ENCODE peak calls at places on chromosomes 3 and 15, in four cellular contexts. One of them, this sample, is unnamed.

GRCh38 chr3:148723591-148723990 is 25.9 kb downstream of the AGTR1 start:
- DNase-seq in RWPE1: no peak
- DNase-seq in spleen: no peak
- DNase-seq in left ventricle myocardium inferior: no peak
- DNase-seq in this sample: no peak

GRCh38 chr3:51958603-51959521 is 3.7 kb downstream of the GPR62 start:
- DNase-seq in RWPE1: no peak
- DNase-seq in spleen: no peak
- DNase-seq in left ventricle myocardium inferior: no peak
- DNase-seq in this sample: no peak

GRCh38 chr3:13254028-13254951 is 165.8 kb downstream of the NUP210 start:
- DNase-seq in RWPE1: no peak
- DNase-seq in spleen: no peak
- DNase-seq in left ventricle myocardium inferior: no peak
- DNase-seq in this sample: no peak

GRCh38 chr3:60579734-60580133 is 671.5 kb downstream of the FHIT start:
- DNase-seq in RWPE1: peak
- DNase-seq in spleen: no peak
- DNase-seq in left ventricle myocardium inferior: no peak
- DNase-seq in this sample: peak

GRCh38 chr3:89306535-89306934 is 199.1 kb downstream of the EPHA3 start:
- DNase-seq in RWPE1: no peak
- DNase-seq in spleen: no peak
- DNase-seq in left ventricle myocardium inferior: no peak
- DNase-seq in this sample: no peak

GRCh38 chr3:90092994-90093393 is 985.6 kb downstream of the EPHA3 start:
- DNase-seq in RWPE1: peak
- DNase-seq in spleen: no peak
- DNase-seq in left ventricle myocardium inferior: no peak
- DNase-seq in this sample: no peak

GRCh38 chr3:153173758-153174516 is 11.9 kb downstream of the RAP2B start:
- DNase-seq in RWPE1: no peak
- DNase-seq in spleen: no peak
- DNase-seq in left ventricle myocardium inferior: no peak
- DNase-seq in this sample: no peak

GRCh38 chr15:59177445-59177728 is 29.3 kb upstream of the LDHAL6B start:
- DNase-seq in RWPE1: no peak
- DNase-seq in spleen: no peak
- DNase-seq in left ventricle myocardium inferior: no peak
- DNase-seq in this sample: no peak

GRCh38 chr3:40608091-40608490 is 83.3 kb downstream of the ZNF621 start:
- DNase-seq in RWPE1: no peak
- DNase-seq in spleen: no peak
- DNase-seq in left ventricle myocardium inferior: no peak
- DNase-seq in this sample: no peak

GRCh38 chr3:90062018-90062417 is 954.6 kb downstream of the EPHA3 start:
- DNase-seq in RWPE1: peak
- DNase-seq in spleen: no peak
- DNase-seq in left ventricle myocardium inferior: no peak
- DNase-seq in this sample: peak

DNA sequence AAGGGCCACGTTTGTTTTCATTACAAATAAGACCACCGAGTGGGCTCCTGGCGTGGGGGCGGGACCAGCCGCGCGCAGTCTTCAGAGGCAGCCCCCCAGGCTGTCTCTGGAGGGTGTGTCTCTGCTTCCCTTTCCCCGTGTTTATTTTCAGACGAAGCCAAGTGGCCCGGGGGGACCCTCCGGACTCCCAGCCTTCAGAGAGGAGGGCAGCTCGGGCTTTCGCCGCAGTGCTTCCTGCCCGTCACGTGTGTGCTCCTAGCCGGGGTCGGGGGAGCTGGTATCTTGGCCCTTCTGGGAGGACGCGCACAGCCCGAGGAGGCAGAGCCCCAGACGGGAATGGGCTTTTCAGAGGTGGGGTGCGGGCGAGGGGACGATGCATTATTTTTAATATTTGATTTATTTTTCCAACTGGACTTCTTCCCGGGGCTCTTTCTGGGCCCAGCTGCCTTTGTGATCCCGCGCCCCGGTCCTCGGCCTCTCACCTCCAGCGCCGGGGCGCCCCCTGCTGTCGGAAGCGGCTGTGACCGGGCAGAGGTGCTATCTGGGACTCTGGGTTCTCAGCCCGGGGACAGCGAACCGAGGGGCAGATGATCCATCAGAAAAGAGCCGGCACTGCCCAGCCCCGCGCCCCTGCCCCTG is 69.9 kb upstream of the CGNL1 start:
- DNase-seq in RWPE1: peak
- DNase-seq in spleen: peak
- DNase-seq in left ventricle myocardium inferior: peak
- DNase-seq in this sample: no peak
- H3K27ac ChIP-seq in RWPE1: no peak
- H3K27ac ChIP-seq in spleen: peak
- H3K27ac ChIP-seq in left ventricle myocardium inferior: peak
- H3K27ac ChIP-seq in this sample: no peak

GRCh38 chr3:167843886-167844285 is 108.4 kb downstream of the SERPINI1 start:
- DNase-seq in RWPE1: no peak
- DNase-seq in spleen: no peak
- DNase-seq in left ventricle myocardium inferior: no peak
- DNase-seq in this sample: no peak
- H3K27ac ChIP-seq in RWPE1: no peak
- H3K27ac ChIP-seq in spleen: peak
- H3K27ac ChIP-seq in left ventricle myocardium inferior: no peak
- H3K27ac ChIP-seq in this sample: no peak

DNA sequence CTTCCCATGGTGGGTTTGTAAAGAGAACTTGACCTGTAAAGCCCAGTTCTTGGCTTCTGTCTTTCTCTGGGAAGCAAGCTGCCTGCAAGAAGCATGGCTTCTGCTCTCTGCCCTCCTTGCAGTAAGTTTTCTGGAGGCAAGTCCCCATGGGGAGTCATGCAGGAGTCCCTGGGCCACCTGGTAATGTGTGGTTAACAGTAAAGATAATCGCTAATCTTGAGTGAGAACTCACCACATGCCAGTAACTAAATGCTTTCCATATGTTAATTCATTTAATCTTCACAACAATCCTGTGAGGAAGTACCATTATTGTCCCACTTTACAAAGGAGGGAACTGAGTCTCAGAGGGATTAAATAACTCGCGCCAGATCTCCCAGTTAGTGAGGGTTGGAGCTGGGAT is 4.2 kb downstream of the CAPN3 start:
- DNase-seq in RWPE1: no peak
- DNase-seq in spleen: no peak
- DNase-seq in left ventricle myocardium inferior: no peak
- DNase-seq in this sample: no peak
- H3K27ac ChIP-seq in RWPE1: no peak
- H3K27ac ChIP-seq in spleen: no peak
- H3K27ac ChIP-seq in left ventricle myocardium inferior: no peak
- H3K27ac ChIP-seq in this sample: no peak

GRCh38 chr15:69533504-69533903 is 80.9 kb downstream of the RPLP1 start:
- DNase-seq in RWPE1: no peak
- DNase-seq in spleen: no peak
- DNase-seq in left ventricle myocardium inferior: no peak
- DNase-seq in this sample: no peak

GRCh38 chr15:69532856-69533255 is 80.2 kb downstream of the RPLP1 start:
- DNase-seq in RWPE1: no peak
- DNase-seq in spleen: no peak
- DNase-seq in left ventricle myocardium inferior: no peak
- DNase-seq in this sample: no peak

GRCh38 chr15:69530234-69530633 is 77.6 kb downstream of the RPLP1 start:
- DNase-seq in RWPE1: no peak
- DNase-seq in spleen: no peak
- DNase-seq in left ventricle myocardium inferior: no peak
- DNase-seq in this sample: no peak

GRCh38 chr15:69532066-69532465 is 79.4 kb downstream of the RPLP1 start:
- DNase-seq in RWPE1: no peak
- DNase-seq in spleen: no peak
- DNase-seq in left ventricle myocardium inferior: no peak
- DNase-seq in this sample: no peak

DNA sequence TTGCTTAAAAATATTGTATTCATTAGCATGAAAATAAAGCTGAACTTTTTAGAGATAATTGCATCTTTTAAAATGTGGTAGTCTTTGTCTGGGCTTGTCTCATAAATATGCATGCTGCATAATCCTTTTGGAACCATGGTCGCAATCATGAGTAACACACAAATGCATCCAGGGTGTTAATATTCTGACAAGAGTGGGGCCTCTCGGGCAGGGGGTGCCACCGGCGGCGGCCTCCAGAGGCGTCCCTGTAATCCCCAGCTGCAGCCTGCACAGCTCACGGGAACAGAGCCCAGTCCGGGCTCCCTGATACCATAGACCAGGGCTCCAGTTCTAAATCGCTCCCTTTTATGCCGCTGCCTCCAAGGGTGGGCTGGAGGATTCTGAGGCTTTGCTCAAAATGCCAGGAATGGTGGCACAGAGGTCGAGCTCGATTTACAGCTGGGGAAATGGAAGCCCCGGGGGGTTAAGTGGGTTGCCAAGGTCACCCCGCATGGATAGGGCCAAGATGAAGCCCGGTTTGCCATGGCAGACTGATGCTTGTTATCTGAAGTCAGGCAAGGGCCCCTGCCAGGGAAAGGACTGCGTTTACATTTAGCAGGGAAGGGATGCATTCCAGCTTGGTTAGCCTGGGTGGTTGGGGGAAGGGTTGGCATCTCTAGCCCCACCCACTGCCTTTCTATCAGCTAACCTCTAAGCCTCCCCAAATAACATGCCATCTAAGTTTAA is 78.8 kb downstream of the RPLP1 start:
- DNase-seq in RWPE1: no peak
- DNase-seq in spleen: no peak
- DNase-seq in left ventricle myocardium inferior: no peak
- DNase-seq in this sample: no peak
- H3K27ac ChIP-seq in RWPE1: no peak
- H3K27ac ChIP-seq in spleen: no peak
- H3K27ac ChIP-seq in left ventricle myocardium inferior: no peak
- H3K27ac ChIP-seq in this sample: no peak

GRCh38 chr15:68584704-68585573 is 6.1 kb downstream of the CORO2B start:
- DNase-seq in RWPE1: no peak
- DNase-seq in spleen: peak
- DNase-seq in left ventricle myocardium inferior: no peak
- DNase-seq in this sample: no peak

GRCh38 chr15:68586274-68586961 is 7.6 kb downstream of the CORO2B start:
- DNase-seq in RWPE1: peak
- DNase-seq in spleen: peak
- DNase-seq in left ventricle myocardium inferior: no peak
- DNase-seq in this sample: peak

GRCh38 chr15:68587769-68588385 is 9.1 kb downstream of the CORO2B start:
- DNase-seq in RWPE1: no peak
- DNase-seq in spleen: peak
- DNase-seq in left ventricle myocardium inferior: no peak
- DNase-seq in this sample: no peak

GRCh38 chr15:68583936-68584703 is 5.3 kb downstream of the CORO2B start:
- DNase-seq in RWPE1: no peak
- DNase-seq in spleen: peak
- DNase-seq in left ventricle myocardium inferior: no peak
- DNase-seq in this sample: no peak

GRCh38 chr15:68585574-68586273 is 6.9 kb downstream of the CORO2B start:
- DNase-seq in RWPE1: no peak
- DNase-seq in spleen: peak
- DNase-seq in left ventricle myocardium inferior: no peak
- DNase-seq in this sample: no peak
- H3K27ac ChIP-seq in RWPE1: no peak
- H3K27ac ChIP-seq in spleen: no peak
- H3K27ac ChIP-seq in left ventricle myocardium inferior: peak
- H3K27ac ChIP-seq in this sample: peak

GRCh38 chr15:50134524-50135024 is 15.5 kb upstream of the ATP8B4 start:
- DNase-seq in RWPE1: peak
- DNase-seq in spleen: no peak
- DNase-seq in left ventricle myocardium inferior: no peak
- DNase-seq in this sample: no peak

GRCh38 chr15:50137893-50138292 is 18.9 kb upstream of the ATP8B4 start:
- DNase-seq in RWPE1: no peak
- DNase-seq in spleen: no peak
- DNase-seq in left ventricle myocardium inferior: no peak
- DNase-seq in this sample: no peak

GRCh38 chr15:50138391-50138790 is 19.4 kb upstream of the ATP8B4 start:
- DNase-seq in RWPE1: no peak
- DNase-seq in spleen: no peak
- DNase-seq in left ventricle myocardium inferior: no peak
- DNase-seq in this sample: no peak

GRCh38 chr15:50137330-50137761 is 18.3 kb upstream of the ATP8B4 start:
- DNase-seq in RWPE1: peak
- DNase-seq in spleen: no peak
- DNase-seq in left ventricle myocardium inferior: no peak
- DNase-seq in this sample: peak

DNA sequence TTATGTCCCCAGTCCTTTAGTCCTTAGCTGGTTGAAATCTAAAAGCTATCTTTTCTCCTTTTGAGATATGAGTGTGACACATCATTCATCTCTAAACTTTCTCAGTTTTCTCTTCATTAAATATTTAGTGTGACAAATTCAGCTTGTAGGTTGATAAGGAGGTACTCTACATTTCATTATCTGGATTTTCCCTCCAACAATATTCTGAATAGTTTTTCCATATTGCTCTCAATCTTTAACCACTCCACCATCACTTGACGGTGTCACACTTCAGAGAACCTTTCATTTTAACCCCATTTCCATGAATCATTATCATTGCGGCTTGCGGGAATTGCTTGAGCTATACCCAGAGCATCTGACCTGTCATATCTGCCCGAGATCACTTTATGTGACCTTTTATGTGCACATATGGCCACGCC is 16.1 kb upstream of the ATP8B4 start:
- DNase-seq in RWPE1: no peak
- DNase-seq in spleen: no peak
- DNase-seq in left ventricle myocardium inferior: no peak
- DNase-seq in this sample: no peak
- H3K27ac ChIP-seq in RWPE1: no peak
- H3K27ac ChIP-seq in spleen: peak
- H3K27ac ChIP-seq in left ventricle myocardium inferior: no peak
- H3K27ac ChIP-seq in this sample: peak

DNA sequence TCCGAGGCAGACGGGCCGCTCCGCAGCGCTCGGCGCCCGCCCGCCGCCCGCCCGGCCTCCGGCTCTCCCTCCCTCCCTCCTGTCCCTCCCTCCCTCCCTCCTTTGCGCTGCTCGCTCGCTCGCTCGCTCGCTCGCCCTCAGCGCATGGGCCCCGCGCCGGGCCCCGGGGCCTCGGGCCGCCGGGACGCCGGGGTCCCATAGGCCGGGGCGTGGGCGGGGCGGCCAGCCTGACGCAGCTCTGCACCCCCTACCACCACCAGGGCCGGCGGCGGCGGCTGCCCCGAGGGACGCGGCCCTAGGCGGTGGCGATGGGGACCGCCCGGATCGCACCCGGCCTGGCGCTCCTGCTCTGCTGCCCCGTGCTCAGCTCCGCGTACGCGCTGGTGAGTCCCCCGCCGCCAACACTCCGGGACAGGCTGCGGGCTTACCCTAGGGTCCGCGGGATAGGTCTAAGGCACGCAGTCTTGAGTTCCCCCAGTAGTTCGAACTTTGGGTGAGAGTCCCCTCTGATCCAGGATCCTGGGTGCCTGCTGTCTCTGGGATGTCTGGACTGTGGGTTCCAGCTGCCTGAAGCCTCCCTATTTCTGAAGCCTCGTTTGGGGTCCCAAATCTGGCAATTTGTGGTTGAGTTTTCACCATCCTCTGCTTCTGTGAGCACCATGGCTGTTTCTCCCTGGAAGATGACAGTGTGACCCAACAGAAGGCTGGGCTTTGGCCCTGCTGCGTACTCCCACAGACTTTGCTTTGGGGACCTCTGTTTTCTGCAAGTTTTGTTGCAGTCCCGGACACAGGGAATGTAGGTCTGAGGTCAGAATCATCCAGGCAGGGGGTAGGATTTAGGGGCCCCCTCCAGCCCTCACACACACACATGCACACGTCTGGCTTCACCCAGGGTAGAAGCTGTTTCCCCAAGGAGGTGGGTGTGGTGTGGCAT is 6.0 kb downstream of the PTH1R start:
- DNase-seq in RWPE1: no peak
- DNase-seq in spleen: no peak
- DNase-seq in left ventricle myocardium inferior: no peak
- DNase-seq in this sample: no peak
- H3K27ac ChIP-seq in RWPE1: no peak
- H3K27ac ChIP-seq in spleen: peak
- H3K27ac ChIP-seq in left ventricle myocardium inferior: peak
- H3K27ac ChIP-seq in this sample: no peak

This sample was measured in epithelial cell of prostate.